ENCODE peak calls at places on chromosomes 16 and 17, in ten cellular contexts. M is stimulated activated CD8-positive, alpha-beta memory T cell treated with anti-CD3 and anti-CD28 coated beads, Interleukin-4, amount 100 ng/mL, for 1 hour; C is DMS 273 treated with DMSO at 0.1 percent for 48 hours; U is midbrain; P is KBM-7; L is GOT3; D is testis; V is LoVo; Z is NCI-H146; X is Right ventricle myocardium superior. G is an unnamed sample.

GRCh38 chr17:29837531-29837930 is 92.5 kb downstream of the SSH2 start:
- DNase-seq in L (no peak), V (no peak), D (no peak), X (no peak), M (no peak), U (no peak), Z (no peak), P (no peak), C (no peak), G (no peak)

GRCh38 chr16:19588661-19589060 is 33.2 kb downstream of the VPS35L start:
- DNase-seq in U (no peak), M (no peak), Z (no peak), D (no peak), V (no peak), L (no peak), P (no peak), C (no peak), X (no peak), G (no peak)

GRCh38 chr17:69716571-69716970 is 302.1 kb downstream of the MAP2K6 start:
- DNase-seq in P (no peak), C (no peak), M (no peak), L (no peak), Z (no peak), X (no peak), V (no peak), U (no peak), D (no peak), G (no peak)

GRCh38 chr17:34379876-34380275 is 16.8 kb upstream of the CCL1 start:
- DNase-seq in L (no peak), M (no peak), C (no peak), X (no peak), U (no peak), P (no peak), Z (no peak), V (no peak), D (no peak), G (no peak)

GRCh38 chr16:66335704-66336329 is 30.7 kb upstream of the CDH5 start:
- DNase-seq in U (peak; percentile 84), Z (peak; percentile 88), X (peak; percentile 71), P (no peak), D (peak; percentile 55), C (peak; percentile 58), V (no peak), L (no peak), M (no peak), G (no peak)

GRCh38 chr17:54455251-54455868 is 445.3 kb upstream of the TOM1L1 start:
- DNase-seq in U (no peak), M (no peak), X (no peak), D (no peak), L (no peak), Z (no peak), C (no peak), V (no peak), P (peak; percentile 6), G (no peak)

GRCh38 chr16:1146409-1146808 is 6.5 kb upstream of the CACNA1H start:
- DNase-seq in V (no peak), U (no peak), P (no peak), L (no peak), D (no peak), M (no peak), C (no peak), X (no peak), Z (no peak), G (no peak)

GRCh38 chr17:74457146-74457819 is 9.2 kb upstream of the CD300A start:
- DNase-seq in P (peak; percentile 74), Z (peak; percentile 19), U (peak; percentile 86), C (peak; percentile 6), X (peak; percentile 92), D (peak; percentile 83), L (no peak), V (peak; percentile 53), M (peak; percentile 46), G (peak; percentile 46)

GRCh38 chr16:22027633-22028032 is 19.7 kb downstream of the MOSMO start:
- DNase-seq in C (no peak), Z (no peak), M (no peak), D (no peak), U (no peak), P (no peak), L (no peak), V (no peak), X (no peak), G (no peak)

GRCh38 chr17:11278984-11279270 is 37.9 kb downstream of the SHISA6 start:
- DNase-seq in L (no peak), Z (no peak), U (no peak), D (no peak), P (no peak), C (no peak), V (no peak), X (no peak), M (no peak), G (no peak)

GRCh38 chr17:68152161-68152571 is 95.7 kb upstream of the AMZ2 start:
- DNase-seq in P (no peak), D (no peak), U (no peak), L (no peak), C (no peak), Z (no peak), V (no peak), X (no peak), M (no peak), G (no peak)

GRCh38 chr16:23949630-23950290 is 114.0 kb downstream of the PRKCB start:
- DNase-seq in M (peak; percentile 29), U (no peak), D (no peak), V (no peak), P (peak; percentile 84), L (no peak), X (peak; percentile 60), Z (no peak), C (no peak), G (no peak)

GRCh38 chr17:36493956-36494355 is 7.5 kb downstream of the ZNHIT3 start:
- DNase-seq in Z (no peak), X (no peak), D (no peak), U (no peak), L (no peak), C (no peak), P (no peak), V (no peak), M (no peak), G (no peak)

GRCh38 chr17:79707931-79708891 is 22.5 kb upstream of the ENPP7 start:
- DNase-seq in C (no peak), L (no peak), P (peak; percentile 51), M (peak; percentile 22), X (no peak), V (peak; percentile 32), U (peak; percentile 34), D (peak; percentile 75), Z (peak; percentile 29), G (peak; percentile 32)

GRCh38 chr17:43553501-43554018 is 7.4 kb upstream of the ETV4 start:
- DNase-seq in Z (no peak), P (no peak), V (no peak), X (no peak), M (no peak), U (no peak), L (no peak), C (no peak), D (no peak), G (no peak)

GRCh38 chr16:89700649-89701424 is 668 bp downstream of the SPATA2L start:
- DNase-seq in L (no peak), D (peak; percentile 59), P (peak; percentile 51), Z (peak; percentile 63), M (no peak), U (no peak), X (no peak), V (peak; percentile 41), C (no peak), G (peak; percentile 64)

GRCh38 chr17:59643159-59643857 is 23.6 kb downstream of the CLTC start:
- DNase-seq in M (no peak), P (no peak), U (no peak), C (no peak), X (no peak), V (no peak), L (no peak), Z (no peak), D (no peak), G (no peak)

GRCh38 chr16:51374346-51374745 is 223.3 kb upstream of the SALL1 start:
- DNase-seq in D (no peak), P (no peak), X (no peak), U (no peak), C (no peak), V (no peak), Z (no peak), M (no peak), L (no peak), G (peak; percentile 15)

GRCh38 chr17:79936661-79937434 is 97.6 kb upstream of the CBX4 start:
- DNase-seq in V (no peak), D (no peak), L (no peak), M (no peak), Z (no peak), P (no peak), X (peak; percentile 24), U (no peak), C (no peak), G (no peak)